ENCODE peak calls at places on chromosome 17, in five cellular contexts. U is HFFc6, E is lower lobe of right lung, G is tibial artery, F is lower leg skin. P is an unnamed sample.
A peak's percentile ranks its signal among the peaks of the same experiment; 100 is the strongest.

GRCh38 chr17:2049333-2050245 is 5.3 kb upstream of the HIC1 start:
- DNase-seq in U (peak; percentile 80), E (peak; percentile 92), G (peak; percentile 90), F (peak; percentile 97), P (no peak)

GRCh38 chr17:58184308-58184985 is 8.1 kb upstream of the EPX start:
- DNase-seq in U (peak; percentile 25), E (no peak), G (no peak), F (no peak), P (no peak)

GRCh38 chr17:44829558-44830358 is at the start of gene GJC1:
- DNase-seq in U (no peak), E (no peak), G (peak; percentile 70), F (no peak), P (no peak)

GRCh38 chr17:66523378-66524174 is 221.2 kb downstream of the PRKCA start:
- DNase-seq in U (peak; percentile 63), E (no peak), G (no peak), F (no peak), P (no peak)

GRCh38 chr17:45719335-45720071 is 64.6 kb upstream of the CRHR1 start:
- DNase-seq in U (peak; percentile 90), E (no peak), G (no peak), F (peak; percentile 81), P (peak; percentile 84)

GRCh38 chr17:71068351-71068750 is 899.0 kb downstream of the KCNJ2 start:
- DNase-seq in U (no peak), E (no peak), G (no peak), F (no peak), P (no peak)

GRCh38 chr17:7261377-7262191 is 694 bp downstream of the CLDN7 start:
- DNase-seq in U (no peak), E (peak; percentile 55), G (no peak), F (no peak), P (no peak)

GRCh38 chr17:43757171-43757660 is 1.4 kb downstream of the SOST start:
- DNase-seq in U (no peak), E (no peak), G (no peak), F (peak; percentile 78), P (no peak)

GRCh38 chr17:2545393-2545792 is 33.7 kb upstream of the METTL16 start:
- DNase-seq in U (no peak), E (peak; percentile 73), G (no peak), F (no peak), P (no peak)

GRCh38 chr17:57552114-57552601 is 192.9 kb downstream of the CCDC182 start:
- DNase-seq in U (no peak), E (no peak), G (no peak), F (no peak), P (no peak)

GRCh38 chr17:75950850-75951554 is 10.2 kb upstream of the FBF1 start:
- DNase-seq in U (no peak), E (no peak), G (no peak), F (no peak), P (no peak)

GRCh38 chr17:7884581-7885356 is 3.8 kb upstream of the CHD3 start:
- DNase-seq in U (no peak), E (no peak), G (no peak), F (peak; percentile 84), P (no peak)

GRCh38 chr17:8504460-8505207 is 69.0 kb downstream of the NDEL1 start:
- DNase-seq in U (no peak), E (no peak), G (no peak), F (peak; percentile 64), P (no peak)

GRCh38 chr17:76147211-76148014 is 6.4 kb upstream of the FOXJ1 start:
- DNase-seq in U (peak; percentile 15), E (no peak), G (no peak), F (no peak), P (no peak)

GRCh38 chr17:73647767-73648542 is 3.7 kb upstream of the SDK2 start:
- DNase-seq in U (no peak), E (no peak), G (no peak), F (peak; percentile 64), P (no peak)

GRCh38 chr17:73645050-73645871 is 1.0 kb upstream of the SDK2 start:
- DNase-seq in U (no peak), E (no peak), G (no peak), F (peak; percentile 81), P (no peak)

GRCh38 chr17:73647331-73647730 is 3.1 kb upstream of the SDK2 start:
- DNase-seq in U (no peak), E (no peak), G (no peak), F (peak; percentile 73), P (no peak)

GRCh38 chr17:73648543-73648820 is 4.2 kb upstream of the SDK2 start:
- DNase-seq in U (no peak), E (no peak), G (no peak), F (peak; percentile 78), P (no peak)

DNA sequence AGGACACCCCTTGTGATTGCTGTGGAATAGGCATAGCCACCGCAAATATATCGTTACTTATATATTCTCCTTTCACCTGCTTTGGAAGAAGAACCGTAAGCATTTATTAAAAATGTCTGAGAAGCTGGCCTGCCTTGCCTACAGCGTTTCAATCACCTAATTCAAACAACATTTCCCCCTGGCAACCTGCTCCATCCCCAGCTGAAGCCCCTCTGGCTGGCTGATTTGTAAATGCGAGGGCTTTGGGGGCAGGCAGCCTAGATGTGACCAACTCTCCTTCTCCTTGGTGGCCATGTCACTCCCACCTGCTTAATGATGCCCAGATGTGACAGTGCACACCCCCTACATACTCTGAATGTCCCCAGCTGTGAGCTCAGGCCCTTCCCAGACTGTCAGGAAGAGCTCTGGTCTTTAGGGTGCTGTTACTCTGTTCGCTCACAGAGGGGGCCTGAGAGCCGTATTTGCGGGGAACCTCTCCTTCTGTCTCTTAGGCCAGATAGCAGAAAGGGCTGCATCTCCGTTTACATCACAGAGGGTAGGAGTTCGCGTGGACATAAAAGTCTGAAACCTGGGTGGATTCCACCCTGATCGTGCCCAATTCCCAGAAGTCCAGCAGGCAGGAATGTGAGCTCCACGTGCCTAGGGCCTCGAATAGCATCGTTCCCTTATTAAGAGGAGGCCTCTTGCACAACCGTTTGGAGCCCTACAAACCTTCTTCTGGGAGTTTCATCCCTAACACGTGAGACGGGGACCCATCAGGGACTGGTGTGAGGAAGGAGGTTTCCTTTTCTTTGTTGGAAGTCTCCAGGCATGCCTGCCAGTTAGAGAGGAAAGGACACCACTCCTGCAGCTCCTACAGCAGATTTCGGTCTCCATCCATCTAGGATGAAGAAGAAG is 2.4 kb upstream of the SDK2 start:
- DNase-seq in U (no peak), E (no peak), G (no peak), F (peak; percentile 70), P (no peak)
- TF ChIP-seq CTCF in U (no peak), E (no peak), G (no peak), F (no peak), P (no peak)

GRCh38 chr17:48293319-48294192 is 136.5 kb downstream of the SKAP1 start:
- DNase-seq in U (no peak), E (no peak), G (no peak), F (no peak), P (no peak)
- TF ChIP-seq CTCF in U (no peak), E (no peak), G (no peak), F (no peak), P (no peak)

GRCh38 chr17:79991140-79991923 is 44.3 kb downstream of the TBC1D16 start:
- DNase-seq in U (peak; percentile 72), E (peak; percentile 90), G (peak; percentile 79), F (peak; percentile 93), P (peak; percentile 25)
- TF ChIP-seq CTCF in U (peak; percentile 83), E (peak; percentile 65), G (peak; percentile 5), F (no peak), P (peak; percentile 73)

GRCh38 chr17:29587591-29587990 is 1.9 kb downstream of the GIT1 start:
- DNase-seq in U (no peak), E (no peak), G (no peak), F (no peak), P (no peak)

GRCh38 chr17:29586676-29587469 is 2.6 kb downstream of the GIT1 start:
- DNase-seq in U (no peak), E (peak; percentile 41), G (no peak), F (no peak), P (no peak)

GRCh38 chr17:29584452-29585079 is 4.9 kb downstream of the GIT1 start:
- DNase-seq in U (no peak), E (peak; percentile 48), G (no peak), F (no peak), P (no peak)

GRCh38 chr17:29583324-29584248 is 5.9 kb downstream of the GIT1 start:
- DNase-seq in U (no peak), E (peak; percentile 46), G (no peak), F (no peak), P (no peak)

DNA sequence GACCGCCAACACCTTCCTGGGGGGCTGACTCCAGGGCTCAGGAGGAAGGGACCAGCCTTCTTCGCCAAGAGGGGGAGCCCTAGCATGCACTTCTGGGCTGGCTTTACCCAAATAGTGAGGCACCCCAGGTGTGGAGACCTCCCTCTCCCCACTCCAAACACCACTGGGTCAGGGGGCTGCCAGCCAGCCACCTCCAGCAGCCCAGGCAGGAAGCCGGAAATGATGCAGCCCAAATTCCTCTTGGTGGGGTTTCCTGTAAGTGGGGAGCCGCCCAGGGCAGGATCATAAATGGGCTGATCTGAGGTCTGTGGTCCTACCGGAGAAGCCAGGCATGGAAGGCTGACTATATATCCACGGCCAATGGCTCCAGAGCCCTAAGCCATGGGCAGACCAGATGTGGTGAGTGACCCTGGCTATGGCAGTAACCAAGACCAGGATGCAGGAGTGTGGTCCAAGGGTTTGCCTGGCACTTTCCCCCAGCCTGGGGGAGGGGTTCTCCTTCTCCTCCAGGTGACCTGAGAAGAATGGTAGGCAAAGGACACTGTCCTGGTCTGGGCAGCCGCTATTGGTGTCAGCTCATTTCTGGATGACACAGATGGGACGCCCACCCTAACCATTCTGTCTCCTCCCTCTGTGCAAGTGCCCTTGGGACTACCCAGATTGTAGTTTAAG is 4.2 kb downstream of the GIT1 start:
- DNase-seq in U (no peak), E (peak; percentile 51), G (peak; percentile 67), F (no peak), P (no peak)
- TF ChIP-seq CTCF in U (peak; percentile 53), E (no peak), G (no peak), F (no peak), P (peak; percentile 46)

GRCh38 chr17:39393732-39394131 is 7.7 kb downstream of the FBXL20 start:
- DNase-seq in U (no peak), E (no peak), G (no peak), F (no peak), P (no peak)
- TF ChIP-seq CTCF in U (peak; percentile 19), E (no peak), G (no peak), F (no peak), P (peak; percentile 24)

DNA sequence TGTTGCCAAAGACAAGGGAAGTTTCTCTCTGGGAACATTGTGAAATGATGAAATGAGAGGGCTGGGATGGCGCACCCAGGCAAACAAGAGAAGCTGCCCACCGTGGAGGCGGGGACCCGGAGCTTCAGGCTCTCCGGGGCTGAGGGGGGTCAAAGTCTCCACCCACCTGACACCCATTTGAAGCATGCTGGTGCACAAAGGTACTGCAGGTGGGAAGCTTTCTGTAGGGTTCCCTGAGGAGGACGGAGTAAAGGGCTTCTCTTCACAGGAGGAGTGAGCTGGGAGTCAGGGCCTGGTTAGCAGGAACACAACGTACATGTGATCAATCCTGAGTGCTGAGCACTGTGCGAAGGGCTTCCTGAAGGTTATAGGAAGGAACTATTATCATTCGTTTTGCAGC is 253.0 kb upstream of the RPL38 start:
- DNase-seq in U (no peak), E (no peak), G (no peak), F (peak; percentile 52), P (no peak)
- TF ChIP-seq CTCF in U (no peak), E (no peak), G (no peak), F (no peak), P (no peak)

GRCh38 chr17:14813649-14814048 is 451.5 kb downstream of the PMP22 start:
- DNase-seq in U (no peak), E (peak; percentile 68), G (no peak), F (no peak), P (no peak)
- TF ChIP-seq CTCF in U (peak; percentile 48), E (peak; percentile 43), G (no peak), F (no peak), P (no peak)

P was measured in AG09309.